ENCODE peak calls at places on chromosome 11, in four cellular contexts. T, P, H and N are unnamed samples.

GRCh38 chr11:128424867-128425285 is 162.5 kb downstream of the ETS1 start:
- DNase-seq in P (no peak), T (no peak), H (peak; percentile 57), N (no peak)

GRCh38 chr11:44269369-44270351 is 40.3 kb downstream of the ALX4 start:
- DNase-seq in P (no peak), T (no peak), H (no peak), N (no peak)

GRCh38 chr11:33976351-33977199 is 75.0 kb upstream of the CAPRIN1 start:
- DNase-seq in T (no peak), H (no peak), P (no peak), N (no peak)

GRCh38 chr11:123509737-123510578 is 79.9 kb downstream of the GRAMD1B start:
- DNase-seq in T (no peak), P (peak; percentile 21), H (no peak), N (no peak)

GRCh38 chr11:50170115-50170514 is 137.4 kb downstream of the OR4C45 start:
- DNase-seq in H (no peak), T (no peak), P (no peak), N (no peak)

GRCh38 chr11:7905549-7905948 is 25.5 kb downstream of the OR10A6 start:
- DNase-seq in P (no peak), H (no peak), T (no peak), N (no peak)

GRCh38 chr11:69584160-69584559 is 56.8 kb upstream of the CCND1 start:
- DNase-seq in T (no peak), H (no peak), P (no peak), N (no peak)

GRCh38 chr11:2944953-2945756 is 15.9 kb upstream of the PHLDA2 start:
- DNase-seq in T (no peak), P (peak; percentile 83), H (peak; percentile 77), N (no peak)

GRCh38 chr11:113046866-113047265 is 85.6 kb downstream of the NCAM1 start:
- DNase-seq in T (no peak), H (no peak), P (no peak), N (no peak)

GRCh38 chr11:129881570-129882170 is 13.7 kb downstream of the NFRKB start:
- DNase-seq in T (peak; percentile 48), H (peak; percentile 28), P (peak; percentile 26), N (peak; percentile 15)

GRCh38 chr11:8204596-8204995 is 35.8 kb upstream of the RIC3 start:
- DNase-seq in P (no peak), H (no peak), T (no peak), N (no peak)

GRCh38 chr11:94526645-94527438 is 14.6 kb downstream of the C11orf97 start:
- DNase-seq in T (no peak), P (no peak), H (no peak), N (no peak)

GRCh38 chr11:1889941-1890855 is 1.5 kb downstream of the PRR33 start:
- DNase-seq in H (no peak), P (no peak), T (peak; percentile 44), N (no peak)

GRCh38 chr11:68838572-68838964 is 3.1 kb downstream of the CPT1A start:
- DNase-seq in P (peak; percentile 10), T (no peak), H (peak; percentile 29), N (no peak)

GRCh38 chr11:126113012-126113411 is 50.3 kb upstream of the CDON start:
- DNase-seq in H (no peak), P (no peak), T (no peak), N (no peak)

GRCh38 chr11:79074547-79074946 is 366.3 kb downstream of the TENM4 start:
- DNase-seq in T (no peak), P (no peak), H (no peak), N (no peak)

GRCh38 chr11:68042219-68043028 is 3.6 kb downstream of the TCIRG1 start:
- DNase-seq in T (no peak), H (no peak), P (no peak), N (no peak)

GRCh38 chr11:119705362-119705761 is 23.6 kb downstream of the NECTIN1 start:
- DNase-seq in P (no peak), H (no peak), T (no peak), N (no peak)

GRCh38 chr11:69297225-69297925 is 3.4 kb downstream of the MYEOV start:
- DNase-seq in T (peak; percentile 87), P (peak; percentile 99), H (peak; percentile 100), N (peak; percentile 98)

GRCh38 chr11:66718320-66718971 is 10.6 kb downstream of the SPTBN2 start:
- DNase-seq in P (no peak), T (no peak), H (no peak), N (no peak)

GRCh38 chr11:126403658-126404057 is 48.2 kb downstream of the ST3GAL4 start:
- DNase-seq in H (peak; percentile 47), P (no peak), T (no peak), N (no peak)

GRCh38 chr11:69540118-69541000 is 58.9 kb downstream of the LINC01488 start:
- DNase-seq in H (peak; percentile 91), P (no peak), T (no peak), N (no peak)

GRCh38 chr11:17720796-17721171 is 1.4 kb downstream of the MYOD1 start:
- DNase-seq in P (no peak), H (no peak), T (no peak), N (no peak)

GRCh38 chr11:1939006-1939626 is 8.0 kb upstream of the MRPL23 start:
- DNase-seq in H (no peak), T (peak; percentile 53), P (no peak), N (no peak)

GRCh38 chr11:111301004-111301839 is 2.9 kb downstream of the POU2AF3 start:
- DNase-seq in P (no peak), T (no peak), H (no peak), N (no peak)

GRCh38 chr11:9493492-9493891 is 32.7 kb downstream of the ZNF143 start:
- DNase-seq in P (no peak), H (no peak), T (no peak), N (no peak)

GRCh38 chr11:120057595-120058581 is 80.0 kb downstream of the TRIM29 start:
- DNase-seq in P (no peak), T (peak; percentile 3), H (peak; percentile 79), N (no peak)

GRCh38 chr11:117856252-117856651 is 20.2 kb downstream of the FXYD6 start:
- DNase-seq in T (no peak), H (no peak), P (no peak), N (no peak)

GRCh38 chr11:5291207-5291838 is 10.4 kb downstream of the OR51B4 start:
- DNase-seq in P (peak; percentile 42), T (peak; percentile 59), H (peak; percentile 55), N (peak; percentile 68)

GRCh38 chr11:16815047-16815767 is 76.8 kb downstream of the C11orf58 start:
- DNase-seq in P (no peak), T (no peak), H (no peak), N (no peak)

GRCh38 chr11:32374261-32374711 is 61.1 kb downstream of the WT1 start:
- DNase-seq in H (peak; percentile 56), P (no peak), T (peak; percentile 72), N (peak; percentile 75)

GRCh38 chr11:57779275-57779674 is 17.7 kb downstream of the CTNND1 start:
- DNase-seq in H (peak; percentile 88), P (peak; percentile 54), T (no peak), N (no peak)

GRCh38 chr11:33987545-33987944 is 64.0 kb upstream of the CAPRIN1 start:
- DNase-seq in T (no peak), P (no peak), H (no peak), N (no peak)

GRCh38 chr11:102079625-102080024 is 30.6 kb upstream of the YAP1 start:
- DNase-seq in P (no peak), T (no peak), H (no peak), N (no peak)

GRCh38 chr11:93089474-93090102 is 108.2 kb downstream of the SLC36A4 start:
- DNase-seq in P (peak; percentile 60), T (peak; percentile 13), H (peak; percentile 73), N (peak; percentile 71)

GRCh38 chr11:120137187-120137610 is 714 bp downstream of the TRIM29 start:
- DNase-seq in T (no peak), P (no peak), H (no peak), N (no peak)

GRCh38 chr11:59429924-59430516 is 3.8 kb upstream of the OR5A2 start:
- DNase-seq in T (peak; percentile 57), H (peak; percentile 52), P (peak; percentile 43), N (peak; percentile 76)

GRCh38 chr11:13256216-13256615 is 21.4 kb upstream of the BMAL1 start:
- DNase-seq in P (no peak), T (no peak), H (no peak), N (no peak)